ENCODE peak calls at places on chromosomes 1 and 21, in six cellular contexts. Q is A549, G is NB4, O is K562, Y is GM12878, I is endothelial cell of umbilical vein. E is an unnamed sample.
A peak's percentile ranks its signal among the peaks of the same experiment; 100 is the strongest.

GRCh38 chr1:209674957-209675566 is at the start of gene G0S2:
- DNase-seq in Q (no peak), G (peak; percentile 86), I (no peak), O (peak; percentile 64), Y (no peak), E (no peak)

GRCh38 chr1:9573723-9574122 is 15.0 kb upstream of the TMEM201 start:
- DNase-seq in O (no peak), G (peak; percentile 34), I (no peak), Q (peak; percentile 17), Y (no peak), E (no peak)

GRCh38 chr1:56459260-56459659 is 120.1 kb downstream of the PLPP3 start:
- DNase-seq in Y (no peak), G (no peak), I (no peak), O (no peak), Q (no peak), E (no peak)

GRCh38 chr1:54794401-54795099 is 6.6 kb downstream of the TTC22 start:
- DNase-seq in I (no peak), Y (no peak), G (no peak), O (no peak), Q (no peak), E (peak; percentile 83)

GRCh38 chr1:37274491-37274890 is 199.9 kb upstream of the ZC3H12A start:
- DNase-seq in I (no peak), G (no peak), O (no peak), Y (no peak), Q (no peak), E (no peak)

GRCh38 chr1:68464891-68465290 is 15.1 kb upstream of the RPE65 start:
- DNase-seq in O (no peak), G (no peak), I (no peak), Y (no peak), Q (no peak), E (no peak)

GRCh38 chr1:19620786-19621185 is 23.3 kb upstream of the NBL1 start:
- DNase-seq in Q (no peak), O (no peak), Y (no peak), I (no peak), G (no peak), E (no peak)

GRCh38 chr1:65213271-65213905 is 65.4 kb downstream of the AK4 start:
- DNase-seq in I (no peak), Q (no peak), O (no peak), G (no peak), Y (no peak), E (no peak)

GRCh38 chr1:151737479-151737878 is 16.2 kb downstream of the RIIAD1 start:
- DNase-seq in Q (no peak), G (no peak), Y (no peak), I (no peak), O (peak; percentile 17), E (no peak)

GRCh38 chr1:79638382-79638781 is 631.9 kb upstream of the ADGRL4 start:
- DNase-seq in Y (no peak), I (no peak), G (no peak), Q (no peak), O (no peak), E (no peak)

GRCh38 chr21:23402929-23403520 is 2204.3 kb downstream of the MRPL39 start:
- DNase-seq in O (no peak), I (no peak), G (no peak), Y (no peak), Q (no peak), E (no peak)

GRCh38 chr1:1307908-1308755 is at the start of the genes ACAP3 and PUSL1:
- DNase-seq in Q (peak; percentile 92), Y (peak; percentile 40), O (peak; percentile 98), G (peak; percentile 96), I (peak; percentile 80), E (peak; percentile 80)

GRCh38 chr21:15401331-15401730 is 328.5 kb upstream of the USP25 start:
- DNase-seq in O (no peak), Y (no peak), I (no peak), Q (no peak), G (no peak), E (peak; percentile 6)

GRCh38 chr21:15410853-15411252 is 318.9 kb upstream of the USP25 start:
- DNase-seq in Q (no peak), O (no peak), I (no peak), G (no peak), Y (no peak), E (no peak)

GRCh38 chr21:15408089-15408488 is 321.7 kb upstream of the USP25 start:
- DNase-seq in Q (no peak), G (no peak), O (no peak), Y (no peak), I (no peak), E (no peak)

GRCh38 chr21:15409031-15409430 is 320.8 kb upstream of the USP25 start:
- DNase-seq in Q (no peak), I (no peak), G (no peak), O (no peak), Y (no peak), E (no peak)

DNA sequence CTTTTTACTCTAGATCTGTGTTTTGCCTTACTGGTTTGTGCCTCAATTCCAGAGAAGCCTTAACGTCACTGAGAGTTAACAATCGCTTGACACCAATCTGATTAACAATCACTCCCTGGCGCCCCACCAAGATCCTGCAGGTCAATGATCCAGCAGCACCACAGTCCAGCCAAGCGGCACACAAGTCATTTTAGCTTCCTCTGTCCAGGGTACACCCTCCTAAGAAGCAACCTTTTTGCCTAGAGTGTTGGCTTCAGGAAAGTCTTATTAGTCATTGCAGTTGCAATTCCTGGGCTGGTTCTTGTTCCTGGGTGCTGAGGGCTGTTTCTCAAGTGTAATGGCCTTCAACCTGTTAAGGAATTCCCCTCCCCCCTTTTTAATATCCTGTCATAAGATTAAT is 323.0 kb upstream of the USP25 start:
- DNase-seq in Q (no peak), G (no peak), O (no peak), I (no peak), Y (no peak), E (no peak)
- TF ChIP-seq MYC in Q (no peak), G (no peak), O (no peak), I (no peak), Y (no peak), E (no peak)

DNA sequence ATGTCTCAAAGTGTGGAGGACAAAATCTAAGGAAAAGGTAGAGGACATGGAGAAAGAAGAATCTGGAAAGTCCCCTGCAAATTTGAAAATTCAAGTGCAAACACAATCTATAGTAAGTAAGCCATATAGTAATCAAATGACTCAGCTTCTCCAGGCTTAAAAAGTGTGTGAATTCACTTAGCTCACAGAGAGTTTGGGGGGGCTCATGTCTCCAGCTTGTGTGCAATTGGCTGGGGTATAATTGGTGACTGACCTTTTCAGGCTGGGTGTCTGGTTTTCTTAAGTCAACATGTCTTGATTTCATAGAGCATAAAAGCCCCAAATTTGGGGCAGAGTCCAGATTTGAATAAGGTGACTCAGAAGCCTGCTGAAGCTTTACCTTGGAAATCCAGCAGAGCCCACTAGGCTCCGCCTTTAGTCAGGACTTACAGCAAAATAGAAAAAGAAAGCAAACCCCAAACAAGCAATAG is 8.6 kb downstream of the CLDN14 start:
- DNase-seq in I (no peak), G (no peak), Q (peak; percentile 89), Y (peak; percentile 50), O (no peak), E (peak; percentile 40)
- TF ChIP-seq MYC in I (no peak), G (no peak), Q (no peak), Y (no peak), O (no peak), E (no peak)

DNA sequence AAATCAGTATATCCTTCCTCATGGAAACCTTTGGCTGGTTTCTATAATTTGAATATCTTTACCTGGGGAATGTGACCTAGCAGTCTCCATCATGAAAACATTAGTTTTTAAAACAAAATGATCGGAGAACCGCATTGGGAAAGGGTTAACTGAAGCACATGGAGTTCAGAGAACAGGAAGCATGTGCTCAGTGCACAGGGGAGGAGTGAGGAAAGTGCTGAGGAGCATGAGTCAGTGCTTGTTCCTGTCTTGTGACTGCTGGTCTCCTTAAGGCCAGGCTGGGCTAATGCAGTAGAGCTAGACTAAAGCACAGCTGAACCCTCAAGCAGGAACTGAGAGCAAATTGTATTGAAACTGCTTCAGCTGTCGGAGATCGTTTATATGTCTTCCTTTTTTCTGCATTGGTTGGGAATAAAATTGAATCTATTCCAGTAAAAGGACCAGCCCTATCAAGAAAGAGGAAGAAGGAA is 5.8 kb downstream of the IFI16 start:
- DNase-seq in Y (peak; percentile 84), G (peak; percentile 96), O (peak; percentile 72), I (peak; percentile 94), Q (peak; percentile 65), E (no peak)
- TF ChIP-seq MYC in Y (no peak), G (peak; percentile 100), O (no peak), I (peak; percentile 100), Q (no peak), E (no peak)

GRCh38 chr1:224564491-224565084 is 51.5 kb upstream of the CNIH3 start:
- DNase-seq in G (peak; percentile 48), O (no peak), I (no peak), Y (no peak), Q (no peak), E (no peak)
- TF ChIP-seq MYC in G (no peak), O (no peak), I (no peak), Y (no peak), Q (no peak), E (no peak)

DNA sequence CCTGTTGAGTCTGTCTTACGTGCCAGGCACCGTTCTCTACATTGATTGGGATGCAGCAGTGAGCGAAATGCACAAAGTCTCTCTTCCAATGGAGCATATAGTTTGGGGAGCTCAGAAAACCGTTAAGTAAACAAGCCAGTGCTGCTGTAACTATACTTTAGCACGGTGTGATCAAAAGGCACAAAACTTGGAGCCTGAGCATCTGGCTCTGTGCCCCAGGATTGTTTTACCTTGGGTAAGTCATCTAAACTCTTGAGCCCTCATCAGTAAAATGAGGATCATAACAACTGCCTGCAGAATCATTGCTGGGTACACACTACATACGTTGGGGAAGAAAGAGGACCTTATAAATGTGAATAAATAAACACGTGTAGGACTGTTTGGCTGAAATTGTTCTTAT is 1.8 kb downstream of the HHIPL2 start:
- DNase-seq in Q (no peak), I (no peak), G (no peak), O (no peak), Y (no peak), E (peak; percentile 3)
- TF ChIP-seq MYC in Q (no peak), I (no peak), G (no peak), O (no peak), Y (no peak), E (no peak)

DNA sequence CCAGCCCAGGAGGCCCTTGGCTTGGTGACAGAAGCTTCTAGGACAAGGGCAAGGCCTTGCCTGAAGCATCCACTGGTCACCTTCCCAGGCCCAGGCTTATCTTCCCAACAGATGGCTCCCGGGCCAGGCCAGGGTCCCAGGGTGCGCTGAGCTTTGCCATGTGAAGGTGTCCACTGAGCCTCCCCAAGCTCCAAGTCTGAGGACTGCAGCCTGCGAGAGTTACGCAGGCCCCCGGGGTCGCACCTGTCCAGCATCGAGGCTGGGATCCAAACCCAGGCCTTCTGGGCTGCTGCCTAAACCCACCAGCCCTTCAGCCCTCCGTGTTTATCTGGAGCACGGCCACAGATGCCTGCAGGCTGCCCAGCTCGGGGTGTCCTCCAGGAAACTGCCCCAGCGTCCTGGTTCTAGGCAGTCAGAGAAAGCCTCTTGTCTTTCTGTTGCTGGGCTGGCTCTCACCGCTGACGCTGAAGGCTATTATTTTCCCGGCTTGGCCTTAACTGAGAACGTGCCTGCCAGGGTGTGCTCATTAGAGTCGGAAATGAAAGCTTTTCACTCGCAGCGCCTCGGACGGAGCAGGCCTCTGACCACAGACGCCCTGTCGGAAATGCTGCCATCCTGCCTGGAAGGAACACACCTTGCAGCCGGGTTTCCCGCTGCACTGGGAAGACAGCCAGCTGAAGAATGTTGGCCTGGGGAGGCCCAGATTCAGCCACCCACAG is 71.4 kb downstream of the MEGF6 start:
- DNase-seq in O (no peak), I (peak; percentile 47), G (no peak), Y (no peak), Q (no peak), E (no peak)
- TF ChIP-seq MYC in O (no peak), I (no peak), G (no peak), Y (no peak), Q (no peak), E (no peak)